ENCODE peak calls at places on chromosomes 12 and 14, in four cellular contexts. One of them, this sample, is unnamed.

GRCh38 chr14:69037790-69038448 is 58.8 kb upstream of the ACTN1 start:
- DNase-seq in SK-N-SH: peak
- DNase-seq in hepatocyte: no peak
- DNase-seq in IMR-90: peak
- DNase-seq in this sample: no peak

GRCh38 chr14:104370256-104370870 is 209.2 kb upstream of the C14orf180 start:
- DNase-seq in SK-N-SH: peak
- DNase-seq in hepatocyte: peak
- DNase-seq in IMR-90: no peak
- DNase-seq in this sample: peak

GRCh38 chr12:130461868-130462557 is 124.3 kb downstream of the PIWIL1 start:
- DNase-seq in SK-N-SH: no peak
- DNase-seq in hepatocyte: no peak
- DNase-seq in IMR-90: no peak
- DNase-seq in this sample: peak

GRCh38 chr12:131245564-131246355 is 292.1 kb downstream of the ADGRD1 start:
- DNase-seq in SK-N-SH: no peak
- DNase-seq in hepatocyte: no peak
- DNase-seq in IMR-90: no peak
- DNase-seq in this sample: no peak

GRCh38 chr12:18706798-18707197 is 31.0 kb downstream of the PLCZ1 start:
- DNase-seq in SK-N-SH: no peak
- DNase-seq in hepatocyte: no peak
- DNase-seq in IMR-90: no peak
- DNase-seq in this sample: no peak

GRCh38 chr14:48052973-48053372 is 377.6 kb upstream of the MDGA2 start:
- DNase-seq in SK-N-SH: no peak
- DNase-seq in hepatocyte: no peak
- DNase-seq in IMR-90: no peak
- DNase-seq in this sample: no peak

GRCh38 chr12:94970560-94970959 is 32.9 kb downstream of the NDUFA12 start:
- DNase-seq in SK-N-SH: no peak
- DNase-seq in hepatocyte: no peak
- DNase-seq in IMR-90: no peak
- DNase-seq in this sample: no peak

GRCh38 chr14:61472801-61473376 is 151.5 kb downstream of the PRKCH start:
- DNase-seq in SK-N-SH: no peak
- DNase-seq in hepatocyte: no peak
- DNase-seq in IMR-90: peak
- DNase-seq in this sample: no peak

GRCh38 chr12:2324375-2324774 is 271.6 kb downstream of the CACNA1C start:
- DNase-seq in SK-N-SH: no peak
- DNase-seq in hepatocyte: no peak
- DNase-seq in IMR-90: no peak
- DNase-seq in this sample: no peak
- H2AFZ ChIP-seq in SK-N-SH: no peak
- H2AFZ ChIP-seq in hepatocyte: no peak
- H2AFZ ChIP-seq in IMR-90: no peak
- H2AFZ ChIP-seq in this sample: no peak

DNA sequence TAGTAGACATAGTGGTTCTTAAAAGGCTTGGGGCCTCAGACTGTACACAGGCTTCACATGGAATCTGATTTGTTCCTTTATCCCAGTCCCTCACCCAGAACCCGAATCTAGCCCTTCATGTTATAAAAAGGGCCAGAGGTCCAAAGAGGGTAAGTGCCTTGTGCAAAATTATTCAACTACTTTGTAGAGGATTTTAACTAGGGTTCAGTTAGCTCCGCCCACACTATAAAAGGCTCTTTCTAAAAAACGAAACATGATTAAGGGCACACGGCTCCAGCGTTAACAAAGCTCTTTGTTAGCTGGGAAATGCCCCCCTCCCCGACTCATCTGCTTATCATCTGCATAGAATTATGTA is 3.2 kb upstream of the SOCS2 start:
- DNase-seq in SK-N-SH: no peak
- DNase-seq in hepatocyte: no peak
- DNase-seq in IMR-90: no peak
- DNase-seq in this sample: no peak
- H3K4me3 ChIP-seq in SK-N-SH: peak
- H3K4me3 ChIP-seq in hepatocyte: no peak
- H3K4me3 ChIP-seq in IMR-90: peak
- H3K4me3 ChIP-seq in this sample: peak

GRCh38 chr14:74954232-74954946 is 1.0 kb downstream of the PGF start:
- DNase-seq in SK-N-SH: peak
- DNase-seq in hepatocyte: peak
- DNase-seq in IMR-90: no peak
- DNase-seq in this sample: peak

GRCh38 chr14:74954947-74955228 is 509 bp downstream of the PGF start:
- DNase-seq in SK-N-SH: peak
- DNase-seq in hepatocyte: no peak
- DNase-seq in IMR-90: no peak
- DNase-seq in this sample: no peak

GRCh38 chr14:74956000-74956279 is 543 bp upstream of the PGF start:
- DNase-seq in SK-N-SH: no peak
- DNase-seq in hepatocyte: no peak
- DNase-seq in IMR-90: no peak
- DNase-seq in this sample: no peak

GRCh38 chr14:74956280-74957072 is 1.1 kb upstream of the PGF start:
- DNase-seq in SK-N-SH: no peak
- DNase-seq in hepatocyte: no peak
- DNase-seq in IMR-90: no peak
- DNase-seq in this sample: peak

GRCh38 chr14:74955229-74955999 is at the start of gene PGF:
- DNase-seq in SK-N-SH: peak
- DNase-seq in hepatocyte: peak
- DNase-seq in IMR-90: no peak
- DNase-seq in this sample: peak
- H2AFZ ChIP-seq in SK-N-SH: peak
- H2AFZ ChIP-seq in hepatocyte: peak
- H2AFZ ChIP-seq in IMR-90: peak
- H2AFZ ChIP-seq in this sample: peak

GRCh38 chr12:53443955-53444354 is 2.4 kb downstream of the PRR13 start:
- DNase-seq in SK-N-SH: no peak
- DNase-seq in hepatocyte: peak
- DNase-seq in IMR-90: no peak
- DNase-seq in this sample: no peak

DNA sequence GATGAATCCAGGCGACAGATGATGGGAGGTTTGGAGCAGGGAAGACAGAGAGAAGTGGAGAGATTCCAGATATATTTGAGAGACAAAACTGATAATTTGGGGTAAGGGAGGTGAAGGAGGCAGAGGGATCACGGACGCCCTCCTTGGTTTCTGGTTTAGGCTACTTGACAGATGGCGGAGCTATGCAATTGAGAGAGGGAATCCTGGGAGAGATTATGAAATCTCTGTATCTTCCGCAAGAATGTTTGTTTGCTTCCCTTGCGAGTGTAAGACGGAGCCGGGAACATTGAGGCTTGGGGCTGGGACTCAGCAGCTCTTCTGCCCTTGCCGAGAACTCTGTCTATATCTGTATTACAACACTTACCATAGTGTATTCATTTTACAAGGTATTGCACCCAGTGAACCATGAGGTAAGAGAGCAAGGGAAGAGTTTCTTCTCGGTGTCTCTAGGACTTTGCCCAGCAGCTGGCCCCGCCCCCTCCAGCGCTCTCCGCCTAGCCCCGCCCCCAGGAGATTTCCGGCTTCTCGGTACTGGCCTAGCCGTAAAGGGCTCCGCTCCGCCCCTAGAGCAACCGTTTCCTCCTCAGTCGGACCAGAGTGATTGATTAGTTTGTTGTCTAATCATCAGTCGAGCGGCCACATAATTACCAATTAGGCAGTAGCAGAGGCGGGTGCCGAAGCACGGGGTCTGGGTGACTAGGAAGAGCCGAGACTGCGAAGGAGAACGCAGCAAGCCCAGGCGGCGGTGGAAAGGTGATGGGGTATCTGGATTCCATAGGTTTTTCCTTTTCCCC is at the start of gene PRR13:
- DNase-seq in SK-N-SH: peak
- DNase-seq in hepatocyte: peak
- DNase-seq in IMR-90: peak
- DNase-seq in this sample: peak
- H3K4me3 ChIP-seq in SK-N-SH: peak
- H3K4me3 ChIP-seq in hepatocyte: peak
- H3K4me3 ChIP-seq in IMR-90: peak
- H3K4me3 ChIP-seq in this sample: peak

GRCh38 chr12:57521475-57522018 is 1.1 kb upstream of the MBD6 start:
- DNase-seq in SK-N-SH: no peak
- DNase-seq in hepatocyte: peak
- DNase-seq in IMR-90: peak
- DNase-seq in this sample: peak
- H2AFZ ChIP-seq in SK-N-SH: peak
- H2AFZ ChIP-seq in hepatocyte: peak
- H2AFZ ChIP-seq in IMR-90: peak
- H2AFZ ChIP-seq in this sample: no peak

GRCh38 chr12:124422142-124422569 is 127.3 kb downstream of the RFLNA start:
- DNase-seq in SK-N-SH: no peak
- DNase-seq in hepatocyte: peak
- DNase-seq in IMR-90: no peak
- DNase-seq in this sample: no peak
- H3K4me3 ChIP-seq in SK-N-SH: no peak
- H3K4me3 ChIP-seq in hepatocyte: no peak
- H3K4me3 ChIP-seq in IMR-90: peak
- H3K4me3 ChIP-seq in this sample: no peak

GRCh38 chr14:32932921-32933622 is 5.6 kb upstream of the NPAS3 start:
- DNase-seq in SK-N-SH: peak
- DNase-seq in hepatocyte: no peak
- DNase-seq in IMR-90: no peak
- DNase-seq in this sample: peak

GRCh38 chr14:32932302-32932920 is 6.3 kb upstream of the NPAS3 start:
- DNase-seq in SK-N-SH: no peak
- DNase-seq in hepatocyte: no peak
- DNase-seq in IMR-90: no peak
- DNase-seq in this sample: peak

GRCh38 chr14:32934891-32935633 is 3.6 kb upstream of the NPAS3 start:
- DNase-seq in SK-N-SH: no peak
- DNase-seq in hepatocyte: no peak
- DNase-seq in IMR-90: no peak
- DNase-seq in this sample: peak

GRCh38 chr14:32933943-32934890 is 4.5 kb upstream of the NPAS3 start:
- DNase-seq in SK-N-SH: peak
- DNase-seq in hepatocyte: peak
- DNase-seq in IMR-90: no peak
- DNase-seq in this sample: peak

GRCh38 chr14:32933623-32933942 is 5.1 kb upstream of the NPAS3 start:
- DNase-seq in SK-N-SH: peak
- DNase-seq in hepatocyte: no peak
- DNase-seq in IMR-90: no peak
- DNase-seq in this sample: peak
- H2AFZ ChIP-seq in SK-N-SH: peak
- H2AFZ ChIP-seq in hepatocyte: peak
- H2AFZ ChIP-seq in IMR-90: no peak
- H2AFZ ChIP-seq in this sample: peak

GRCh38 chr14:39682000-39682399 is 249.8 kb upstream of the FBXO33 start:
- DNase-seq in SK-N-SH: no peak
- DNase-seq in hepatocyte: no peak
- DNase-seq in IMR-90: no peak
- DNase-seq in this sample: no peak
- H3K4me3 ChIP-seq in SK-N-SH: no peak
- H3K4me3 ChIP-seq in hepatocyte: no peak
- H3K4me3 ChIP-seq in IMR-90: no peak
- H3K4me3 ChIP-seq in this sample: no peak

DNA sequence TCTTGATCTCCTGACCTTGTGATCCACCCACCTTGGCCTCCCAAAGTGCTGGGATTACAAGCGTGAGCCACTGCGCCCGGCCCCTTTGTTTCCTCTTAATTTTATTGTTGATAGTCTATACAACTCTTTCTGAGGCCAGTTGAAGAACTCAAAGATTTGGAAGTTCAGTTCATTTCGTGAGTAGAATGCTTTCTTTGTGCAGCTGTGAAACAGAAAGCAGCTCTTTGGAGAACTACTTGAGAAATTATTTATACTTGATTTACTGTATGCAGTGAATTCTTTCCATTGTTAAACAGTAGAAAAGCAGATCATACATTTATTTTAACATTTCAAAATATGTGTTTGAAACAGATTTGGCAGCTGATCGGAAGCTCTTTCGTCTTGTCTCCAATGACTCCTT is 69.3 kb downstream of the PCNX1 start:
- DNase-seq in SK-N-SH: no peak
- DNase-seq in hepatocyte: no peak
- DNase-seq in IMR-90: no peak
- DNase-seq in this sample: no peak
- H2AFZ ChIP-seq in SK-N-SH: no peak
- H2AFZ ChIP-seq in hepatocyte: no peak
- H2AFZ ChIP-seq in IMR-90: no peak
- H2AFZ ChIP-seq in this sample: no peak

This sample was measured in neural progenitor cell.